ENCODE peak calls at places on chromosomes 12 and 14, in four cellular contexts. G, E, B and K are unnamed samples.

GRCh38 chr12:55718650-55719275 is 1.4 kb upstream of the RDH5 start:
- DNase-seq in G (no peak), E (peak), B (no peak), K (no peak)

GRCh38 chr12:54215990-54216579 is 27.3 kb upstream of the SMUG1 start:
- DNase-seq in G (peak), E (peak), B (no peak), K (no peak)

GRCh38 chr12:117603316-117604113 is 242.1 kb upstream of the NOS1 start:
- DNase-seq in G (no peak), E (no peak), B (no peak), K (no peak)

GRCh38 chr12:132597333-132598283 is 12.8 kb downstream of the LRCOL1 start:
- DNase-seq in G (peak), E (peak), B (peak), K (no peak)

GRCh38 chr12:94172973-94173372 is 24.6 kb downstream of the PLXNC1 start:
- DNase-seq in G (no peak), E (peak), B (peak), K (no peak)

GRCh38 chr12:33678221-33678964 is 238.8 kb upstream of the SYT10 start:
- DNase-seq in G (no peak), E (no peak), B (no peak), K (no peak)

GRCh38 chr12:6915023-6915788 is 826 bp downstream of the ENO2 start:
- DNase-seq in G (peak), E (no peak), B (no peak), K (no peak)

GRCh38 chr14:31943861-31944255 is 133.2 kb upstream of the ARHGAP5 start:
- DNase-seq in G (no peak), E (no peak), B (no peak), K (no peak)

GRCh38 chr12:95473440-95473946 is 459 bp upstream of the METAP2 start:
- DNase-seq in G (peak), E (peak), B (no peak), K (peak)

GRCh38 chr12:100752841-100753240 is 41.7 kb upstream of the ANO4 start:
- DNase-seq in G (no peak), E (peak), B (peak), K (no peak)

GRCh38 chr12:121620328-121620891 is 5.9 kb upstream of the ORAI1 start:
- DNase-seq in G (no peak), E (no peak), B (no peak), K (no peak)

GRCh38 chr14:104681689-104682074 is 7.7 kb upstream of the INF2 start:
- DNase-seq in G (no peak), E (peak), B (peak), K (no peak)

GRCh38 chr12:15996254-15996653 is 85.1 kb downstream of the DERA start:
- DNase-seq in G (no peak), E (peak), B (peak), K (no peak)

GRCh38 chr14:72611506-72611905 is 282.4 kb downstream of the DPF3 start:
- DNase-seq in G (no peak), E (no peak), B (no peak), K (no peak)

GRCh38 chr12:25155031-25155576 is 39.9 kb downstream of the DNAI7 start:
- DNase-seq in G (no peak), E (peak), B (peak), K (peak)

GRCh38 chr12:100189241-100190012 is 11.2 kb upstream of the ACTR6 start:
- DNase-seq in G (no peak), E (no peak), B (no peak), K (no peak)

GRCh38 chr12:32477714-32478113 is 78.4 kb downstream of the FGD4 start:
- DNase-seq in G (no peak), E (no peak), B (peak), K (no peak)

GRCh38 chr14:26255213-26255612 is 342.6 kb downstream of the NOVA1 start:
- DNase-seq in G (no peak), E (peak), B (peak), K (no peak)

GRCh38 chr14:95070748-95071435 is 86.4 kb downstream of the DICER1 start:
- DNase-seq in G (no peak), E (no peak), B (no peak), K (no peak)

GRCh38 chr14:59360923-59361794 is 104.0 kb downstream of the GPR135 start:
- DNase-seq in G (no peak), E (peak), B (peak), K (no peak)

GRCh38 chr12:23217716-23218115 is 592.7 kb downstream of the ETNK1 start:
- DNase-seq in G (no peak), E (no peak), B (no peak), K (no peak)

GRCh38 chr12:23217158-23217557 is 592.2 kb downstream of the ETNK1 start:
- DNase-seq in G (no peak), E (no peak), B (no peak), K (no peak)

GRCh38 chr12:23222801-23223200 is 597.8 kb downstream of the ETNK1 start:
- DNase-seq in G (no peak), E (no peak), B (no peak), K (no peak)

GRCh38 chr12:23221926-23222325 is 597.0 kb downstream of the ETNK1 start:
- DNase-seq in G (no peak), E (no peak), B (no peak), K (no peak)

DNA sequence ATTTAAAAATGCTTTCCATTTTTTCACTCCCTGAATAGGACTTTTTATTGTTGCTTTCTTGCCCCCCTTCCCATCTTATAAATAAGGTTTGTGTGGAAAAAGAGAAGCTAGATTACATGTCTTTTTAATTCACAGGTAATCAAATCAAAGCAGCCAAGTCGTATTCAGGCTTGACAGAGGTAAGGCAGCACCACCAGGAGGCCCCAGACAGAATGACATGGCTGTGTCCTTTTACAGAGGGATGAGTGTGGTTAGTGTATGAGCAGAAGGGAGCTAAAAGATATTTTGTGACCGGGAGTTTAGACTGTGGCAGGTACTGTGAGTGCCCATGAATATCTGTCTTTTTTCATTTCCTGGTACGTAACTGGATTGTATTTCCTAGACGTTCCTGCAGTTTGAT is 596.1 kb downstream of the ETNK1 start:
- DNase-seq in G (no peak), E (peak), B (no peak), K (no peak)
- TF ChIP-seq CTCF in G (no peak), E (peak), B (peak), K (no peak)

GRCh38 chr12:3004655-3005565 is 45.7 kb downstream of the TEAD4 start:
- DNase-seq in G (no peak), E (no peak), B (no peak), K (no peak)
- TF ChIP-seq CTCF in G (no peak), E (peak), B (peak), K (peak)

GRCh38 chr14:90728951-90729350 is 87.3 kb downstream of the TTC7B start:
- DNase-seq in G (no peak), E (no peak), B (no peak), K (no peak)

GRCh38 chr14:90722590-90722989 is 93.6 kb downstream of the TTC7B start:
- DNase-seq in G (no peak), E (no peak), B (no peak), K (no peak)

GRCh38 chr14:90730367-90730766 is 85.9 kb downstream of the TTC7B start:
- DNase-seq in G (no peak), E (no peak), B (no peak), K (no peak)

GRCh38 chr14:90727082-90727481 is 89.1 kb downstream of the TTC7B start:
- DNase-seq in G (no peak), E (no peak), B (no peak), K (no peak)

GRCh38 chr14:90726656-90727055 is 89.6 kb downstream of the TTC7B start:
- DNase-seq in G (no peak), E (peak), B (peak), K (no peak)
- TF ChIP-seq CTCF in G (no peak), E (peak), B (peak), K (no peak)

DNA sequence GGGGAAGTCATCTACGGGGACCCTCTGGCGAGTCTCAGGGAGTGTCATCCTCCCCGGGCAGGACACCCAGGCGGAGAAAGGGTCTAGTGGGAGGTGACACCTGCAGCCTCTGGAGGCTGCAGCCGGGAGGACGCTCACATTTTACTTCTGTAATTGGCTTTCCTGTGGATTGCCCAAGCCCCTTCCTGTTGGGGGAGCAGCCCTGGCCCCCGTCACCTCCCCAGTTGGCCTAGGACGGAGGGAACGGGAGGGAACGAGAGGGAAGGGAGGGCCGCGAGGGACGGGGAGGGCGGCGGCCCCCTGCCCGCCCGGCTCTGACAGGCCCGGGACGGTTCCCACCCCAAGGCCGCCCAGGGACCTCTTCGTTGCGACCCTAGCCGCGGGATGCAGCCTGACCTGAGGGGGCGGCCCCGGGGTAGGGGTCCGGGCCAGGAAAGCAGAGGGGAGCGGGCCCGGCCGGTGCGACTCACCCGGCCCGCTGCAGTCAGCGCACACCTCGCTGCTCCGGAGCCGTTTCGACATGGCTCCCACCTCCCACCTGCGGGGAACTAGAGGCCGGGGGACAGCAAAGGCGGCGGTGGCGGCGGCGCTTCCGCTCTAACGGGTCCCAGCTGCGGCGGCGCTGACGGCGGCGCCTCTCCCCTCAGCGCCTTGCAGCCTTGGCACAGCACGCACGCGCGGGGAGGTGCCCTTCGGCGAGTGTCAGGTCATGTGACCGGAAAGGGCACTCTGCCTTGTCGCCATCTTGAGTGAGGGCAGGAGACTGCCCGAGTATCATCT is at the start of gene GIT2:
- DNase-seq in G (peak), E (peak), B (peak), K (peak)
- TF ChIP-seq CTCF in G (no peak), E (no peak), B (no peak), K (no peak)

GRCh38 chr14:89186850-89187376 is 230.1 kb downstream of the FOXN3 start:
- DNase-seq in G (no peak), E (peak), B (no peak), K (no peak)
- TF ChIP-seq CTCF in G (no peak), E (no peak), B (no peak), K (no peak)

DNA sequence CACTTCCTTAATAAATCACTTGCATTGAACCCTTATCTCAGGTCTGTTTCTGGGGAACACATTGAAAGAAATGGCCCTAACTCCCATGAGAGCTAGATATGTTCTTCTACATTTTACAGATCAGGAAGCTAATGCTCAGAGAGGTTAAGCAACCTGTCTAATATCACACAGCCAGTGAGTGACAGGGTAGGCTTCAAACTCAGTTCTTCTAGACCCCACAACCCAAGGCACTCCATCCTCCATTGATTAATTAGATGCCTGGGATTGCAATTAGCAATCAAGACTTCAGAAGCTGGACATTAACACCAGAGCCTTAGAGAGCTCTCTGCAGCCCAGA is 59.8 kb downstream of the C14orf132 start:
- DNase-seq in G (no peak), E (no peak), B (no peak), K (no peak)
- TF ChIP-seq CTCF in G (peak), E (no peak), B (no peak), K (no peak)